ENCODE peak calls at places on chromosome 11, in ten cellular contexts. I is effector CD4-positive, alpha-beta T cell; N is hepatic stellate cell; X is CD8-positive, alpha-beta memory T cell; J is BJ; K is PC-3; L is stimulated activated CD4-positive, alpha-beta T cell treated with anti-CD3 and anti-CD28 coated beads, Interleukin-15, amount 100 ng/mL, for 1 hour; D is activated CD8-positive, alpha-beta T cell treated with anti-CD3 and anti-CD28 coated beads for 36 hours; A is NCI-H2029; Y is AG10803. H is an unnamed sample.

GRCh38 chr11:34351687-34352469 is 5.9 kb downstream of the ABTB2 start:
- DNase-seq in I (no peak), N (no peak), X (no peak), J (no peak), K (no peak), L (no peak), D (no peak), A (no peak), Y (no peak), H (no peak)

GRCh38 chr11:75524576-75525432 is 937 bp downstream of the GDPD5 start:
- DNase-seq in I (peak), N (peak), X (peak), J (no peak), K (peak), L (no peak), D (peak), A (no peak), Y (peak), H (no peak)

GRCh38 chr11:79291948-79292347 is 148.9 kb downstream of the TENM4 start:
- DNase-seq in I (no peak), N (no peak), X (no peak), J (no peak), K (no peak), L (no peak), D (no peak), A (no peak), Y (peak), H (no peak)

GRCh38 chr11:124535552-124536232 is 7.8 kb downstream of the OR8B12 start:
- DNase-seq in I (no peak), N (no peak), X (no peak), J (no peak), K (no peak), L (no peak), D (no peak), A (no peak), Y (no peak), H (no peak)

GRCh38 chr11:78414321-78415051 is 3.1 kb downstream of the GAB2 start:
- DNase-seq in I (no peak), N (peak), X (no peak), J (no peak), K (peak), L (no peak), D (no peak), A (peak), Y (no peak), H (no peak)

GRCh38 chr11:76800466-76801200 is 17.5 kb downstream of the TSKU start:
- DNase-seq in I (no peak), N (no peak), X (no peak), J (no peak), K (no peak), L (no peak), D (no peak), A (no peak), Y (no peak), H (no peak)

GRCh38 chr11:34234086-34234740 is 123.6 kb downstream of the ABTB2 start:
- DNase-seq in I (peak), N (no peak), X (peak), J (no peak), K (peak), L (peak), D (peak), A (no peak), Y (peak), H (no peak)

GRCh38 chr11:67213251-67213650 is 53.0 kb upstream of the GRK2 start:
- DNase-seq in I (no peak), N (no peak), X (no peak), J (no peak), K (no peak), L (no peak), D (no peak), A (no peak), Y (no peak), H (no peak)

GRCh38 chr11:33934450-33934849 is 42.6 kb upstream of the LMO2 start:
- DNase-seq in I (no peak), N (no peak), X (no peak), J (no peak), K (no peak), L (no peak), D (no peak), A (no peak), Y (no peak), H (no peak)

GRCh38 chr11:34926831-34927132 is 10.4 kb downstream of the PDHX start:
- DNase-seq in I (no peak), N (no peak), X (no peak), J (no peak), K (peak), L (no peak), D (no peak), A (no peak), Y (peak), H (no peak)

GRCh38 chr11:94885133-94885532 is 88.2 kb downstream of the CWC15 start:
- DNase-seq in I (no peak), N (no peak), X (no peak), J (no peak), K (peak), L (no peak), D (no peak), A (peak), Y (peak), H (peak)

GRCh38 chr11:72631806-72632731 is 42.2 kb downstream of the PDE2A start:
- DNase-seq in I (no peak), N (no peak), X (no peak), J (no peak), K (peak), L (no peak), D (no peak), A (no peak), Y (no peak), H (no peak)

GRCh38 chr11:46380340-46381045 is 976 bp upstream of the MDK start:
- DNase-seq in I (peak), N (peak), X (peak), J (no peak), K (peak), L (peak), D (peak), A (peak), Y (peak), H (peak)

GRCh38 chr11:12229450-12230229 is 119.2 kb downstream of the MICAL2 start:
- DNase-seq in I (no peak), N (no peak), X (no peak), J (no peak), K (peak), L (no peak), D (no peak), A (peak), Y (no peak), H (no peak)

GRCh38 chr11:106468091-106468490 is 390.6 kb downstream of the AASDHPPT start:
- DNase-seq in I (no peak), N (no peak), X (no peak), J (no peak), K (peak), L (no peak), D (no peak), A (no peak), Y (peak), H (no peak)

GRCh38 chr11:68127791-68128681 is 6.8 kb upstream of the CHKA start:
- DNase-seq in I (no peak), N (peak), X (no peak), J (no peak), K (peak), L (no peak), D (no peak), A (no peak), Y (peak), H (no peak)

GRCh38 chr11:12319734-12320387 is 57.5 kb upstream of the PARVA start:
- DNase-seq in I (no peak), N (no peak), X (no peak), J (no peak), K (no peak), L (no peak), D (no peak), A (peak), Y (no peak), H (peak)

GRCh38 chr11:8338138-8338537 is 74.5 kb upstream of the LMO1 start:
- DNase-seq in I (no peak), N (peak), X (no peak), J (no peak), K (peak), L (no peak), D (peak), A (peak), Y (peak), H (no peak)

GRCh38 chr11:70627219-70627618 is 228.9 kb downstream of the CTTN start:
- DNase-seq in I (no peak), N (no peak), X (no peak), J (no peak), K (no peak), L (no peak), D (no peak), A (peak), Y (no peak), H (no peak)

GRCh38 chr11:104154296-104154695 is 9.7 kb downstream of the PDGFD start:
- DNase-seq in I (no peak), N (no peak), X (no peak), J (no peak), K (no peak), L (no peak), D (no peak), A (no peak), Y (no peak), H (no peak)

GRCh38 chr11:87878373-87878779 is 296.9 kb downstream of the RAB38 start:
- DNase-seq in I (no peak), N (no peak), X (no peak), J (peak), K (peak), L (no peak), D (peak), A (peak), Y (peak), H (no peak)

GRCh38 chr11:7513210-7514098 is at the start of gene PPFIBP2:
- DNase-seq in I (peak), N (peak), X (peak), J (no peak), K (peak), L (peak), D (peak), A (peak), Y (peak), H (peak)

GRCh38 chr11:119754656-119755350 is 25.8 kb upstream of the NECTIN1 start:
- DNase-seq in I (no peak), N (no peak), X (no peak), J (no peak), K (no peak), L (no peak), D (no peak), A (no peak), Y (no peak), H (no peak)

GRCh38 chr11:48052183-48053040 is 72.1 kb downstream of the PTPRJ start:
- DNase-seq in I (no peak), N (peak), X (no peak), J (no peak), K (peak), L (no peak), D (peak), A (no peak), Y (peak), H (no peak)

GRCh38 chr11:68025047-68025446 is 5.4 kb upstream of the NDUFS8 start:
- DNase-seq in I (no peak), N (no peak), X (no peak), J (no peak), K (no peak), L (no peak), D (peak), A (no peak), Y (no peak), H (no peak)

GRCh38 chr11:72569966-72570892 is 104.0 kb downstream of the PDE2A start:
- DNase-seq in I (no peak), N (no peak), X (no peak), J (no peak), K (peak), L (no peak), D (no peak), A (no peak), Y (peak), H (no peak)

GRCh38 chr11:73366265-73366610 is 10.0 kb upstream of the RELT start:
- DNase-seq in I (no peak), N (no peak), X (peak), J (no peak), K (no peak), L (no peak), D (peak), A (no peak), Y (no peak), H (no peak)